ENCODE peak calls at places on chromosomes 12 and 14, in ten cellular contexts. H is brain microvascular endothelial cell; E is SK-N-SH; Q is AG09309; O is CD8-positive, alpha-beta memory T cell; Y is tibial artery; C is HCT116; B is astrocyte of the cerebellum; W is sigmoid colon; T is endodermal cell. M is an unnamed sample.

GRCh38 chr12:24500466-24501232 is 448.3 kb downstream of the BCAT1 start:
- DNase-seq in E (peak), W (no peak), H (peak), C (no peak), Q (no peak), Y (no peak), B (no peak), O (no peak), T (no peak), M (no peak)

GRCh38 chr14:77014004-77014604 is 14.4 kb downstream of the IRF2BPL start:
- DNase-seq in Y (no peak), Q (no peak), C (no peak), H (no peak), B (no peak), T (peak), E (peak), W (peak), O (no peak), M (no peak)

GRCh38 chr12:106193404-106194215 is 54.2 kb downstream of the CKAP4 start:
- DNase-seq in C (no peak), T (no peak), H (no peak), W (no peak), E (no peak), B (no peak), O (no peak), Q (no peak), Y (no peak), M (no peak)

GRCh38 chr12:95701275-95701674 is 89.3 kb downstream of the NTN4 start:
- DNase-seq in B (no peak), W (no peak), E (no peak), T (no peak), O (no peak), H (no peak), C (no peak), Q (no peak), Y (no peak), M (peak)

GRCh38 chr12:2117541-2117940 is 64.8 kb downstream of the CACNA1C start:
- DNase-seq in T (no peak), H (no peak), C (no peak), Q (no peak), W (peak), B (no peak), Y (no peak), O (no peak), E (no peak), M (no peak)

GRCh38 chr12:48157016-48157888 is at the start of gene ASB8:
- DNase-seq in C (peak), Y (peak), Q (peak), E (peak), H (peak), W (peak), O (peak), T (peak), B (peak), M (peak)

GRCh38 chr14:68249534-68250517 is 430.2 kb downstream of the RAD51B start:
- DNase-seq in E (no peak), W (no peak), H (no peak), Y (no peak), B (no peak), O (no peak), C (peak), Q (no peak), T (no peak), M (no peak)

GRCh38 chr14:95313707-95314106 is 6.0 kb downstream of the CLMN start:
- DNase-seq in W (peak), O (no peak), Q (peak), T (no peak), E (no peak), H (peak), B (peak), Y (peak), C (no peak), M (peak)

GRCh38 chr14:76720382-76720813 is 40.9 kb upstream of the VASH1 start:
- DNase-seq in O (no peak), B (no peak), Y (peak), C (no peak), H (no peak), Q (no peak), E (peak), W (peak), T (peak), M (no peak)

GRCh38 chr14:71529855-71530254 is 402.4 kb upstream of the RGS6 start:
- DNase-seq in Y (peak), O (no peak), T (no peak), Q (peak), E (no peak), C (no peak), H (peak), W (no peak), B (peak), M (peak)

GRCh38 chr14:38964630-38965029 is 138.4 kb downstream of the SEC23A start:
- DNase-seq in H (peak), Y (no peak), E (no peak), B (peak), W (no peak), C (no peak), T (no peak), Q (peak), O (no peak), M (no peak)

GRCh38 chr14:87491816-87492215 is 501.2 kb downstream of the GALC start:
- DNase-seq in W (no peak), C (no peak), O (no peak), H (no peak), Q (no peak), E (no peak), Y (no peak), T (peak), B (no peak), M (no peak)

GRCh38 chr12:131749618-131750315 is 38.9 kb downstream of the SFSWAP start:
- DNase-seq in E (no peak), Y (no peak), T (peak), Q (no peak), C (no peak), O (no peak), H (no peak), B (no peak), W (no peak), M (no peak)

GRCh38 chr12:11765817-11766794 is 116.6 kb downstream of the ETV6 start:
- DNase-seq in B (peak), Q (no peak), C (no peak), T (peak), E (no peak), W (no peak), H (no peak), O (no peak), Y (no peak), M (no peak)

GRCh38 chr14:35286707-35287106 is 5.5 kb upstream of the PSMA6 start:
- DNase-seq in B (no peak), T (no peak), C (no peak), E (no peak), O (no peak), Q (no peak), H (no peak), Y (no peak), W (no peak), M (no peak)

GRCh38 chr14:101772770-101773169 is 11.3 kb downstream of the PPP2R5C start:
- DNase-seq in B (no peak), E (no peak), Y (no peak), Q (no peak), W (no peak), H (peak), O (no peak), C (no peak), T (no peak), M (no peak)

GRCh38 chr12:25960176-25960575 is 1.7 kb downstream of the RASSF8 start:
- DNase-seq in T (peak), C (no peak), Q (no peak), H (no peak), O (no peak), B (no peak), W (peak), E (peak), Y (peak), M (no peak)

DNA sequence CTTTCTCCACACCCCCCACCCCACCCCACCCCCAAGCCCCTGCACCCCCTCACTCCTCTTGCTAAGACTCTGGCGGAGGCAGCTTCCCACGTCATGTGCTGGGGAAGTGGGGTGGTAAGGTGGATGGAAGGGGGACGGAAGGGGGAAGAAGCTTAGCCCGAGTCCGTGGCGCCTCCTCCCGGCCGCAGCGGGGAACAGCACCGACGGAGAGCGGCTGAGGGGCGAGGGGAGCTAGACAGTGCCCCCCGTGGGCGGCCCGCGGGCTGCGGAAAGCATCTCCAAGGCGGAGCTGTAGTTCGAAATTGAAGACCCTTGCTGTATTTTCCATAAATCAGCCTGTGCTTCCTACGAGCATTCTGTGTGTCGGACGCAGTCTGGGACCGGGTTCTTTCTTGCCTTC is 608 bp upstream of the GRIN2B start:
- DNase-seq in E (peak), T (peak), H (no peak), O (no peak), Q (no peak), Y (no peak), W (no peak), C (peak), B (no peak), M (no peak)
- H3K4me3 ChIP-seq in E (no peak), T (peak), H (no peak), O (no peak), Q (no peak), Y (no peak), W (no peak), C (peak), B (no peak), M (no peak)

DNA sequence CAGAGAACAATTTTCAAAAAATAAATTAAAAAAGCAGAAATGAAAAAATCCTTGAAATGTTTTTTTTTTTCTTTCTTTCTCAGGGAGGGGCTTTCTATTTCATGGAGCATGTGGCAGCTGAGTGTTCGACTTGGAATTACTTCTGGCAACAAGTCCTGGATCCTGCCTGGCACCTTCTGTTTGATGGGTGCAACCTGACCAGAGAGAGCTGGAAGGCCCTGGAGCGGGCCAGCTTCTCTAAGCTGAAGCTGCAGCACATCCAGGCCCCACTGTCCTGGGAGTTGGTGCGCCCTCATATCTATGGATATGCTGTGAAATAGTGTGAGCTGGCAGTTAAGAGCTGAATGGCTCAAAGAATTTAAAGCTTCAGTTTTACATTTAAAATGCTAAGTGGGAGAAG is 22.5 kb upstream of the HIGD1C start:
- DNase-seq in Y (no peak), W (no peak), C (no peak), H (no peak), T (no peak), E (no peak), Q (no peak), B (no peak), O (no peak), M (no peak)
- H3K4me3 ChIP-seq in Y (peak), W (no peak), C (no peak), H (no peak), T (no peak), E (no peak), Q (no peak), B (no peak), O (no peak), M (no peak)

GRCh38 chr14:51884086-51884927 is 23.9 kb downstream of the GNG2 start:
- DNase-seq in E (peak), Q (peak), T (no peak), C (no peak), O (no peak), H (peak), B (no peak), Y (no peak), W (no peak), M (no peak)
- H3K4me3 ChIP-seq in E (no peak), Q (no peak), T (no peak), C (no peak), O (no peak), H (peak), B (no peak), Y (no peak), W (no peak), M (no peak)

GRCh38 chr12:9363145-9363544 is 154.9 kb upstream of the PZP start:
- DNase-seq in W (no peak), O (no peak), B (no peak), E (no peak), T (peak), Y (no peak), Q (no peak), H (no peak), C (no peak), M (no peak)

GRCh38 chr12:9365296-9365695 is 157.1 kb upstream of the PZP start:
- DNase-seq in Y (no peak), Q (no peak), T (no peak), H (peak), E (no peak), O (no peak), W (no peak), B (peak), C (no peak), M (no peak)

GRCh38 chr12:9367201-9367600 is 159.0 kb upstream of the PZP start:
- DNase-seq in E (no peak), Y (no peak), W (no peak), C (no peak), B (no peak), O (no peak), T (peak), H (no peak), Q (no peak), M (no peak)

GRCh38 chr12:9361879-9362326 is 153.7 kb upstream of the PZP start:
- DNase-seq in B (no peak), C (no peak), T (peak), Q (no peak), W (no peak), E (no peak), H (no peak), Y (no peak), O (no peak), M (no peak)

DNA sequence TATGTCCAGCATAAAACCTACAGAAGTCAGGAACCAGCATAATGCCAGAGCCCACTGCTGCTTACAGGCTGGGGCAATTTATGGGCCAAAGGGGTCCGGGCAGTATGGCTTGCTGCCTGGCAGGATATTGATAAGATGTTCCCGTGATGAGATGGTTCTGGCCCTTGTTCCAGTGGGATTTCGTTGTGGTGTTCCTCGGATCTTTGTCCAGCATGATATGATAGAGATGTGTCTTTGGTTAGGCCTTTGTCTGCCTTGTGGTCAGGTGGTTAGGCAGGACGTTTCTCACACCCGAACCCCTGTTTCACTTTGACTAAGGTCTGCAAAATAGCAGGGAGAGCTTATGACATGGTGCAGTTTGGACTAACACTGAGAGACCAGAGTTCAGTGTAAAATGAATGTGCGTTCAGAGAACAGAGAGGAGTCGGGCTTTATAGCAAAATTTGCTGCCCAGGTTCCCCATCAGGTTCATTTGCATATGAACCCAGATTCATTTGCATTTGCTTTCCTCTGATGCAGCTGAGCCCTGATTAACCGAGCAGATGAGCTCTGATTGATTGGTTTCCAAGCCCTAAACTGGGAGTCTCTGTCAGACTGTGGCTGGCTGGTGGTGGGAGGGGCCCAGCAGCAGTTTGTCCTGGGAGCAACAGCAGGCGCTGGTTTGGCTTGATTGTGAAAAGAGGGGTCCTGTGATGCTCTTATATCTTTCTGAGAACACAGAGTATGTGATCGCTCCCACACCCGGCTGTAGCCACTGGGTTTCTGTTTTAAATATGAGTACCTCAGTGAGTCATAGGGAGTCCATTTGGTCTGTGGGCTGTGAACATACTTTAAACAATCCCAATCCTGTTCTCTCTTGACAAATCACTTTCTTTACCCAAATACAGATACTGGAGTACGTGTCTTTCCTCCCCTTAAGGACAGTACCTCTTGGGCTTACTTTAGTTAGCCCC is 156.3 kb upstream of the PZP start:
- DNase-seq in W (no peak), B (peak), Y (no peak), E (no peak), O (peak), H (peak), C (no peak), T (peak), Q (peak), M (peak)
- H3K4me3 ChIP-seq in W (no peak), B (peak), Y (no peak), E (no peak), O (no peak), H (peak), C (no peak), T (no peak), Q (peak), M (peak)

GRCh38 chr12:44873898-44874297 is 2.2 kb downstream of the NELL2 start:
- DNase-seq in Q (no peak), H (no peak), Y (no peak), T (no peak), W (no peak), E (peak), B (no peak), O (peak), C (peak), M (no peak)

GRCh38 chr12:44876554-44877275 is 600 bp upstream of the NELL2 start:
- DNase-seq in B (no peak), C (no peak), O (peak), W (no peak), Y (no peak), H (no peak), Q (no peak), E (peak), T (peak), M (no peak)

GRCh38 chr12:44875954-44876553 is at the start of gene NELL2:
- DNase-seq in Q (no peak), O (peak), T (peak), H (no peak), C (no peak), Y (no peak), W (no peak), B (no peak), E (peak), M (no peak)

GRCh38 chr12:44874981-44875416 is 1.1 kb downstream of the NELL2 start:
- DNase-seq in W (no peak), T (peak), E (peak), C (no peak), B (no peak), H (no peak), Y (no peak), Q (no peak), O (peak), M (no peak)

GRCh38 chr12:44875417-44875953 is 630 bp downstream of the NELL2 start:
- DNase-seq in H (no peak), Q (no peak), B (no peak), E (peak), W (no peak), C (no peak), Y (no peak), O (peak), T (peak), M (no peak)
- H3K4me3 ChIP-seq in H (peak), Q (peak), B (peak), E (no peak), W (peak), C (no peak), Y (peak), O (peak), T (peak), M (peak)

GRCh38 chr12:120847392-120848157 is 56.6 kb downstream of the SPPL3 start:
- DNase-seq in H (no peak), Y (no peak), W (no peak), T (no peak), O (no peak), Q (no peak), C (peak), B (no peak), E (no peak), M (no peak)
- H3K4me3 ChIP-seq in H (no peak), Y (no peak), W (no peak), T (no peak), O (no peak), Q (no peak), C (no peak), B (no peak), E (no peak), M (no peak)

DNA sequence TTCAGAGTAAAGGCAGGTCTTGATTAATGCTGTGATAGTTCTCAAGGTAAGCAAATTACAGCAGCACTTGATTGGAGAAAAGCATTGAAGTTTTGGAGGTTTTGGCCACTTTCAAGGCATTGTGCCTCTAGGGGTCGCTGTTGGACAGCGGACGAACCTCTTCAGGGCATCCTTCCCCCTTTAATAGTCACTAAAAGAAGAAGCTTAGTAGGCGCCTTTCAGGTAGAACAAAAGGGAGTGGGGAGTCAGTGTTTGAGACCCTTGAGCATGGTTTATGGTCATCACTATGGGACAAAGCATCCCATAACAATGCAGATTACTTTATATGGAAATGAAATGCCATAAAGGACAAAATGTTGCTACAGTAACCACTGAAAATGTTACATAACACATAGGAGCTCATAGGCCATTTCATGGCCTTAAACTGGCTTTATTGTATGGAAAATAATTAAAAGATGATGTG is 199.5 kb upstream of the DCN start:
- DNase-seq in C (peak), H (peak), T (peak), E (peak), Q (peak), W (peak), Y (peak), O (peak), B (peak), M (peak)
- H3K4me3 ChIP-seq in C (no peak), H (peak), T (peak), E (peak), Q (peak), W (peak), Y (peak), O (no peak), B (peak), M (peak)

GRCh38 chr12:4030938-4031702 is 157.9 kb upstream of the PARP11 start:
- DNase-seq in O (peak), W (peak), C (peak), B (peak), T (peak), E (peak), H (peak), Y (peak), Q (peak), M (peak)
- H3K4me3 ChIP-seq in O (peak), W (peak), C (peak), B (peak), T (no peak), E (peak), H (peak), Y (peak), Q (peak), M (peak)

GRCh38 chr12:39878753-39879152 is 227.1 kb downstream of the SLC2A13 start:
- DNase-seq in B (no peak), Q (no peak), T (no peak), E (no peak), Y (no peak), H (no peak), W (no peak), O (no peak), C (no peak), M (no peak)

GRCh38 chr12:39887824-39888223 is 218.1 kb downstream of the SLC2A13 start:
- DNase-seq in B (no peak), C (no peak), H (no peak), Q (no peak), E (no peak), O (no peak), T (no peak), W (no peak), Y (no peak), M (no peak)

GRCh38 chr12:39883411-39883810 is 222.5 kb downstream of the SLC2A13 start:
- DNase-seq in T (no peak), Q (no peak), H (no peak), E (no peak), Y (no peak), B (no peak), C (no peak), O (no peak), W (no peak), M (no peak)

GRCh38 chr12:39884616-39885125 is 221.2 kb downstream of the SLC2A13 start:
- DNase-seq in O (no peak), B (no peak), E (no peak), H (no peak), W (no peak), Y (no peak), Q (no peak), T (no peak), C (no peak), M (no peak)
- H3K4me3 ChIP-seq in O (no peak), B (no peak), E (no peak), H (no peak), W (no peak), Y (no peak), Q (no peak), T (no peak), C (no peak), M (no peak)